ENCODE peak calls at places on chromosomes 16 and 17, in nine cellular contexts. M is fibroblast of villous mesenchyme; L is M059J; N is stimulated activated naive B cell treated with anti-CD40 and anti-IgM and Interleukin-4, amounts not matched to agents 10 μg/mL and 1 μg/mL and 100 μg/mL, for 72 hours; Q is GM03348; H is left kidney; V is brain microvascular endothelial cell; G is stimulated activated CD8-positive, alpha-beta memory T cell treated with anti-CD3 and anti-CD28 coated beads, Interleukin-15, amount 100 ng/mL, for 48 hours; D is SJCRH30. J is an unnamed sample.

GRCh38 chr16:76535-77272 is 1.3 kb upstream of the MPG start:
- DNase-seq in V (peak), N (no peak), H (peak), L (peak), G (no peak), M (peak), Q (peak), D (peak), J (no peak)

GRCh38 chr17:30824002-30824355 is 513 bp downstream of the CRLF3 start:
- DNase-seq in G (no peak), D (no peak), V (no peak), M (no peak), H (no peak), Q (peak), N (peak), L (peak), J (peak)

GRCh38 chr16:57412584-57412983 is 8.0 kb downstream of the CCL17 start:
- DNase-seq in M (no peak), G (no peak), H (no peak), L (no peak), D (no peak), Q (no peak), V (no peak), N (no peak), J (no peak)

GRCh38 chr17:41695954-41696720 is 7.5 kb downstream of the EIF1 start:
- DNase-seq in H (peak), L (peak), N (peak), V (no peak), Q (peak), D (peak), M (peak), G (peak), J (peak)

GRCh38 chr17:70084476-70084875 is 9.5 kb downstream of the KCNJ16 start:
- DNase-seq in M (no peak), L (no peak), V (no peak), Q (no peak), H (peak), N (no peak), G (no peak), D (peak), J (no peak)

GRCh38 chr16:73051216-73051615 is 3.3 kb upstream of the ZFHX3 start:
- DNase-seq in D (no peak), M (no peak), N (no peak), L (no peak), Q (no peak), H (no peak), G (no peak), V (no peak), J (no peak)

GRCh38 chr17:8867361-8867981 is at the start of gene PIK3R6:
- DNase-seq in G (no peak), M (no peak), H (no peak), D (no peak), Q (no peak), N (no peak), V (no peak), L (no peak), J (peak)

GRCh38 chr16:3503513-3503912 is 2.7 kb downstream of the CLUAP1 start:
- DNase-seq in M (no peak), H (no peak), Q (no peak), V (no peak), G (peak), D (no peak), N (no peak), L (no peak), J (no peak)

GRCh38 chr17:36921131-36921851 is 16.0 kb upstream of the LHX1 start:
- DNase-seq in Q (no peak), N (no peak), L (peak), G (peak), H (peak), M (peak), D (peak), V (no peak), J (peak)

GRCh38 chr17:48723555-48724239 is 712 bp downstream of the PRAC2 start:
- DNase-seq in N (no peak), L (no peak), Q (peak), M (peak), G (no peak), V (no peak), D (no peak), H (peak), J (peak)

GRCh38 chr17:3827124-3827773 is 18.8 kb downstream of the NCBP3 start:
- DNase-seq in N (peak), H (peak), M (peak), L (peak), Q (peak), G (peak), V (peak), D (peak), J (peak)

GRCh38 chr17:62780951-62781350 is 27.2 kb downstream of the MARCHF10 start:
- DNase-seq in Q (no peak), L (peak), D (no peak), M (no peak), H (no peak), V (no peak), N (no peak), G (no peak), J (peak)

GRCh38 chr17:73232587-73233373 is 28.9 kb downstream of the CPSF4L start:
- DNase-seq in N (peak), M (peak), L (peak), Q (peak), G (peak), H (peak), D (peak), V (peak), J (peak)

GRCh38 chr17:57724038-57724728 is 20.9 kb downstream of the CCDC182 start:
- DNase-seq in N (peak), G (no peak), L (peak), D (peak), H (peak), V (no peak), Q (no peak), M (no peak), J (peak)

GRCh38 chr17:61698244-61698643 is 107.2 kb upstream of the NACA2 start:
- DNase-seq in V (no peak), N (no peak), L (no peak), M (no peak), Q (no peak), D (no peak), H (no peak), G (no peak), J (no peak)

GRCh38 chr16:15950167-15950854 is 895 bp downstream of the ABCC1 start:
- DNase-seq in Q (peak), D (peak), L (peak), V (peak), G (no peak), M (peak), H (peak), N (peak), J (peak)

GRCh38 chr16:19382887-19383816 is 34.5 kb upstream of the TMC5 start:
- DNase-seq in D (no peak), N (no peak), V (no peak), H (no peak), Q (no peak), M (no peak), G (no peak), L (peak), J (peak)

GRCh38 chr17:47275245-47275984 is 21.8 kb downstream of the ITGB3 start:
- DNase-seq in G (no peak), D (no peak), N (no peak), Q (peak), M (peak), V (peak), H (peak), L (peak), J (peak)

GRCh38 chr17:20992416-20992815 is 50.4 kb downstream of the USP22 start:
- DNase-seq in D (no peak), G (no peak), N (no peak), M (no peak), L (no peak), V (no peak), H (no peak), Q (no peak), J (no peak)

GRCh38 chr16:1474471-1474795 is 395 bp downstream of the CLCN7 start:
- DNase-seq in D (no peak), H (peak), V (no peak), M (no peak), L (no peak), Q (peak), N (no peak), G (no peak), J (no peak)

GRCh38 chr17:44210342-44211192 is 8.9 kb downstream of the UBTF start:
- DNase-seq in D (no peak), L (no peak), Q (peak), N (peak), G (peak), H (peak), M (peak), V (peak), J (peak)

GRCh38 chr17:78029697-78030096 is 71.2 kb downstream of the TNRC6C start:
- DNase-seq in V (no peak), L (no peak), Q (no peak), D (no peak), H (no peak), G (no peak), M (no peak), N (no peak), J (no peak)

GRCh38 chr16:82943371-82943770 is 316.6 kb downstream of the CDH13 start:
- DNase-seq in H (no peak), Q (no peak), M (peak), L (no peak), D (no peak), G (no peak), N (no peak), V (no peak), J (no peak)

GRCh38 chr17:78342438-78343098 is 17.3 kb downstream of the SOCS3 start:
- DNase-seq in L (peak), D (peak), V (peak), H (peak), G (no peak), Q (peak), M (peak), N (no peak), J (peak)

GRCh38 chr16:64771273-64771672 is 350.6 kb downstream of the CDH11 start:
- DNase-seq in L (no peak), Q (no peak), M (no peak), V (no peak), N (no peak), D (no peak), H (no peak), G (no peak), J (no peak)

GRCh38 chr16:49986351-49987124 is 38.5 kb upstream of the CNEP1R1 start:
- DNase-seq in G (no peak), H (no peak), N (no peak), M (no peak), Q (no peak), D (no peak), V (peak), L (peak), J (no peak)

GRCh38 chr17:66661411-66661843 is 173.5 kb upstream of the CACNG5 start:
- DNase-seq in M (peak), H (no peak), D (no peak), V (peak), Q (no peak), N (no peak), L (peak), G (no peak), J (no peak)

J was measured in islet precursor cell.